ENCODE peak calls at places on chromosomes 5 and 9, in five cellular contexts. A is ovary, I is breast epithelium, G is H9, E is vagina. M is an unnamed sample. For H3K4me1, the result is how much of the 10 kb centered on the place peaks cover.

GRCh38 chr9:23232831-23233230 is 593.2 kb downstream of the ELAVL2 start:
- DNase-seq in A (no peak), I (no peak), G (no peak), E (no peak), M (no peak)

GRCh38 chr5:77996943-77997342 is 220.8 kb upstream of the TBCA start:
- DNase-seq in A (no peak), I (no peak), G (no peak), E (no peak), M (no peak)

GRCh38 chr9:92637886-92638620 is 31.9 kb downstream of the IPPK start:
- DNase-seq in A (no peak), I (no peak), G (peak), E (peak), M (no peak)

GRCh38 chr5:109470263-109470662 is 60.5 kb upstream of the PJA2 start:
- DNase-seq in A (no peak), I (no peak), G (no peak), E (no peak), M (no peak)

GRCh38 chr9:112041536-112042243 is 133.4 kb downstream of the SUSD1 start:
- DNase-seq in A (no peak), I (no peak), G (peak), E (no peak), M (peak)

GRCh38 chr9:130058154-130058553 is 4.4 kb downstream of the GPR107 start:
- DNase-seq in A (no peak), I (no peak), G (no peak), E (no peak), M (no peak)

GRCh38 chr9:13163946-13164345 is 115.5 kb downstream of the MPDZ start:
- DNase-seq in A (no peak), I (no peak), G (no peak), E (no peak), M (no peak)

GRCh38 chr9:129888085-129888808 is 53.0 kb downstream of the USP20 start:
- DNase-seq in A (no peak), I (peak), G (no peak), E (no peak), M (no peak)

GRCh38 chr5:172325452-172325851 is 41.9 kb upstream of the UBTD2 start:
- DNase-seq in A (no peak), I (no peak), G (no peak), E (no peak), M (peak)

GRCh38 chr9:107239474-107239873 is 43.6 kb upstream of the RAD23B start:
- DNase-seq in A (no peak), I (no peak), G (no peak), E (no peak), M (no peak)

DNA sequence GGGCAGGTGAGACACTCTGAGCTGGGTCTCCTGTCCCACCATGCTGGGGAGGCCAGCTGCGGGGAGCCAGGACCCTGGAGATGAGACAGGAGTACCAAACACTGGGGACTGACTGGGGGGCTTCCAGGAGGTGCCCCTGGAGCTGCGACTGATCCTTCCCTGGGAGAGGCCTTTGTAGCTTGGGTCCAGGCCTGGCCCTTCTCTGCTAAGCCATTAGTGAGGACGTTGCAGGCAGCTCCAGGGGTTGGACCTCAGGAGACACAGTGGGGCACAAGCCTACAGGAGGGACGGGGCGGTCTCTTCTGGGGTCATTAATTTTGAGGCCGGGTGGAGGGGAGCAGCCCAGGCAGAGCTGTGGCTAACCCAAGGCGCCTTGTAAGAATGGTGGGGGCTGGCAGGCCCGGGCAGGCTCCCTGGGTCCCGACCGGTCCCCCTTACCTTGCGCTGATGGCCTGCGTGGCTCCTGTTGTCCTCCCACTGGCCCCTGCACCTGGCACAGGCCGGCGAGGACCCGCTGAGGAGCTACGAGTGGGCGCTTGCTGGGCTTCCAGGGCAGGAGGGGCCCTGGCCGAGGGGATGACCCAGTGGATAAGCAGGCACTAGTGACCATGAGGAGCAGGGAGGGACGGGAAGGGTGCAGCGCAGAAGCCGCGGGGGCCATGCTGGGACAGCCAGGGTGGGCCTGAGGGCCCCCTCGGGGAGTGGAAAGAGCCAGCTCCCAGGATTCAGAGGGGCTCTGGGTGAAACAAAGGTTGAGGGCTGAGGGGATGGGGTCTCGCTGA is 5.1 kb downstream of the MRPS2 start:
- DNase-seq in A (no peak), I (no peak), G (no peak), E (no peak), M (peak)
- H3K4me1 ChIP-seq in A (under half), I (under half), G (under half), E (under half), M (under half)

DNA sequence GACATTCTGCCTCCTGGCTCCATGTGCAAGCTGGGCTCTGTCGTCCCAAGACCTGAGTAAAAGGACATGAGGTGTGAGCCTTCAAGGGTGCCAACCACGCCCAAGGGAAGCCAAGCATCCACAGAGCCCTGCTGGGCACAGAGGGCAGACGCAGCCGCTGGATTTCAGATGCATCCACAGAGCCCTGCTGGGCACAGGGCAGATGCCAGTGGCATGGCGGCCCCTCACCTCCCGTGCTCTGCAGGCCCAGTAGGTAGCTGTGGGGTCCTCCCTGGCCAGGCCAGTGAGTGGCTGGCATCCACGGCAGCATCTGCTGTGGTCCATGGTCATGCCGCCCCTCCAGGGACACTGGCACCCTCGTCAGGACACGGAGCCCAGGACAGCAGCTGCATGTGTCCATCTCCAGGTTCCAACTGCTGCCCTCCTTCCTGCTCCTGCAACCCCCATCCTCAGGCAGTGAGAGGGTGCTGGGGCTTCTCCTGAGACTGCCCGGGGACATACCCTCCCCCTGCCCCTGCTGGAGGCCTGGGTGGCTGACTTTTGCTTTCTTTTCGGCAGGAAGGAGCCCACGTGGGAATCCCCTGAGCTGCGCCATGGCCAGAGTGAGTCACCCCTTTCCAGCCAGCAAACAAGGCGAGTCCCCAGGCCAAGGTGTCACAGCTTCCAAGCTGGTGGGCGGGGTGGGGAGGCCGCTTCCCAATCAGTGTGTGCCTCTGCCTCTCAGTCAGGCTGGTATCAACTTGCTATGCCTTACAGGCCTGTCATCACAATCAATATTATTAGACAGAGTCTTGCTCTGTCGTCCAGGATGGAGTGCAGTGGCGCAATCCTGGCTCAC is 4.0 kb upstream of the TRAF2 start:
- DNase-seq in A (no peak), I (peak), G (peak), E (no peak), M (peak)
- TF ChIP-seq CTCF in A (no peak), I (no peak), G (no peak), E (no peak), M (no peak)

GRCh38 chr5:149294872-149295829 is 23.5 kb downstream of the AFAP1L1 start:
- DNase-seq in A (no peak), I (no peak), G (no peak), E (no peak), M (no peak)
- H3K4me1 ChIP-seq in A (under half), I (under half), G (under half), E (under half), M (under half)

GRCh38 chr5:149779071-149779470 is 49.0 kb downstream of the PPARGC1B start:
- DNase-seq in A (no peak), I (no peak), G (no peak), E (no peak), M (no peak)

GRCh38 chr5:149776376-149777305 is 46.5 kb downstream of the PPARGC1B start:
- DNase-seq in A (no peak), I (no peak), G (no peak), E (no peak), M (no peak)

GRCh38 chr5:149773245-149774095 is 43.4 kb downstream of the PPARGC1B start:
- DNase-seq in A (no peak), I (no peak), G (no peak), E (no peak), M (no peak)

GRCh38 chr5:149777382-149777781 is 47.3 kb downstream of the PPARGC1B start:
- DNase-seq in A (no peak), I (no peak), G (no peak), E (no peak), M (no peak)

DNA sequence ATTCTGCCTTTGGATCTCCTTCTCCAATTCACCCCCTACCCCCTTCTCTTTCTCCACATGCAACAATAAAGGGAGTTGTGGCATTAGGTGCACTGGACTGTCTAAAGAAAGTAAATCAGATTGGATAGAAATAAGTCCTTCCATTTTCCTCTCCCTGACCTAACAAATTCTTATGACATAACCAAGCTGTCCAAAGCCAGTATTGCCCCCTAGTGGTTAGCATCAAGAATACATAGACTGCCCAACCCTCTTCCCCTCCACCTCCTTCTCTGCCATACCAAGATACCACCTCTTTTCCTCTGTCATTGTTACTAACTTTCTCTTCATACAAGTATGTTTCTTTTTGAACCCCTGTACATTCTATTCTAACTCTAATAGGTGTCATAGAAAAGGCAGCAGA is 45.7 kb downstream of the PPARGC1B start:
- DNase-seq in A (no peak), I (no peak), G (no peak), E (no peak), M (no peak)
- TF ChIP-seq CTCF in A (no peak), I (peak), G (peak), E (no peak), M (peak)

GRCh38 chr5:151405334-151405872 is 42.0 kb upstream of the SLC36A1 start:
- DNase-seq in A (no peak), I (no peak), G (no peak), E (no peak), M (no peak)

GRCh38 chr5:151408633-151409243 is 38.7 kb upstream of the SLC36A1 start:
- DNase-seq in A (no peak), I (no peak), G (no peak), E (no peak), M (no peak)

DNA sequence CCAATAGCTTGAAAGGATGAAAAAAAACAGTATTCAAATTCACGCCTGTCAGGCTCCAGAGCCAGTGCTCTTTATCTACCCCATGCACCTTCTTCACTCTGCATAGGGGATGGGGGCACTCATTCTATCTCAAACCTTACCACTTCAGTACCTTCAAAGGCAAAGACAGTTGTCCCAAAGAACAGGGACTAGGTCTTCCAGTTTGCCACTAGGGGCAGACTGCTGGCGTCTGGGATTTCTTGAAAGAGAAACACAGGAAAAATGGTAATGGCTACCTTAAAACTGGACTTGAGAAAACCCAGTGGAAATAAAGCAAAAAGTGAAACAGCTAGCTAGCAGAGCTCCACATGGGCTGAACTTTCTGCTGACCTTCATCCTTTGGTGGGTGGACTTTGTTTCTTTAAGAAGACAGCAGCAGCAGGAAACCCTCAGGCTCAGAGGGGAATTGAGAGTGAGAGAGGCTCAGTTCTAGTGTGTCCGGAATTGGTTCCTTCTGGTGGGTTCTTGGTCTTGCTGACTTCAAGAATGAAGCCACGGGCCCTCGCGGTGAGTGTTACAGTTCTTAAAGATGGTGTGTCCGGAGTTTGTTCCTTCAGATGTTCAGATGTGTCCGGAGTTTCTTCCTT is 41.0 kb upstream of the SLC36A1 start:
- DNase-seq in A (no peak), I (no peak), G (peak), E (no peak), M (no peak)
- H3K4me1 ChIP-seq in A (under half), I (under half), G (under half), E (under half), M (under half)

GRCh38 chr5:68222824-68223354 is 7.3 kb downstream of the PIK3R1 start:
- DNase-seq in A (no peak), I (no peak), G (no peak), E (no peak), M (no peak)

GRCh38 chr5:68221488-68221887 is 5.9 kb downstream of the PIK3R1 start:
- DNase-seq in A (no peak), I (no peak), G (no peak), E (no peak), M (no peak)

GRCh38 chr5:68220260-68220659 is 4.7 kb downstream of the PIK3R1 start:
- DNase-seq in A (no peak), I (peak), G (no peak), E (no peak), M (no peak)

GRCh38 chr5:68222310-68222709 is 6.8 kb downstream of the PIK3R1 start:
- DNase-seq in A (no peak), I (no peak), G (no peak), E (no peak), M (no peak)

GRCh38 chr5:68220914-68221313 is 5.4 kb downstream of the PIK3R1 start:
- DNase-seq in A (no peak), I (no peak), G (no peak), E (no peak), M (no peak)
- TF ChIP-seq CTCF in A (no peak), I (no peak), G (no peak), E (no peak), M (no peak)

GRCh38 chr9:113616716-113617496 is 153.4 kb downstream of the RGS3 start:
- DNase-seq in A (no peak), I (no peak), G (peak), E (no peak), M (no peak)
- H3K4me1 ChIP-seq in A (under half), I (under half), G (under half), E (half or more), M (under half)